ENCODE peak calls at places on chromosomes 4 and X, in five cellular contexts. H is PC-3, N is uterus, K is lower leg skin, O is astrocyte of the spinal cord. V is an unnamed sample.

GRCh38 chr4:125346616-125347015 is 31.9 kb downstream of the FAT4 start:
- DNase-seq in H (no peak), N (no peak), K (no peak), O (no peak), V (no peak)

GRCh38 chr4:182809417-182810102 is 107.6 kb downstream of the DCTD start:
- DNase-seq in H (peak), N (no peak), K (no peak), O (no peak), V (no peak)

GRCh38 chr4:26076000-26076587 is 162.1 kb downstream of the SMIM20 start:
- DNase-seq in H (peak), N (no peak), K (peak), O (peak), V (peak)

GRCh38 chrX:13151806-13152510 is 107.5 kb upstream of the FAM9C start:
- DNase-seq in H (no peak), N (no peak), K (no peak), O (peak), V (no peak)

GRCh38 chr4:158020734-158021346 is 152.0 kb downstream of the GASK1B start:
- DNase-seq in H (peak), N (peak), K (no peak), O (peak), V (peak)

GRCh38 chr4:140924761-140925392 is 168.7 kb upstream of the TBC1D9 start:
- DNase-seq in H (no peak), N (no peak), K (no peak), O (no peak), V (no peak)

GRCh38 chrX:48939417-48940228 is 17.8 kb downstream of the OTUD5 start:
- DNase-seq in H (no peak), N (no peak), K (no peak), O (no peak), V (no peak)

GRCh38 chrX:71111141-71111843 is at the start of gene IL2RG:
- DNase-seq in H (peak), N (no peak), K (no peak), O (no peak), V (no peak)

GRCh38 chr4:89539374-89539773 is 231.8 kb upstream of the GPRIN3 start:
- DNase-seq in H (peak), N (no peak), K (no peak), O (peak), V (peak)

DNA sequence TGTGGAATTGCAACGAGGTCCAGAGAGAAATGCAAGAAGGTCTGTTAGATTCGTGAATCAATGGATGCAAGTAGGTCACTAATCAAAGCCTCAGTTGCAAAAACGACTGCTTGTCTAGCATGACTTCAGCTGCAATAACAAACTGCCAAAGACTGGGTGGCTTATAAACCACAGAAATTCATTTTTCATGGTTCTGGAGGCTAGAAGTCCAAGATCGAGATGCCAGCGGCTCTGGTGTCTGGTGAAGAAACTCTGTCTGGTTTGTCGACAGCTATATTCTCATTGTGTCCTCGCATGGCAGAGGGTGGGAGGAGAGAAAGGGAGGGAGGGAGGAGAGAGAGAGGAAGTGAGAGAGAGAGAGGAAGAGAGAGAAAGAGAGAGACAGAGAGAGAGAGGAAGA is 114.7 kb downstream of the MXRA5 start:
- DNase-seq in H (no peak), N (no peak), K (no peak), O (peak), V (no peak)
- TF ChIP-seq CTCF in H (no peak), N (no peak), K (no peak), O (no peak), V (no peak)

GRCh38 chrX:53795583-53795982 is 109.1 kb upstream of the HUWE1 start:
- DNase-seq in H (no peak), N (no peak), K (no peak), O (no peak), V (peak)
- H3K4me3 ChIP-seq in H (no peak), N (no peak), K (no peak), O (no peak), V (no peak)

DNA sequence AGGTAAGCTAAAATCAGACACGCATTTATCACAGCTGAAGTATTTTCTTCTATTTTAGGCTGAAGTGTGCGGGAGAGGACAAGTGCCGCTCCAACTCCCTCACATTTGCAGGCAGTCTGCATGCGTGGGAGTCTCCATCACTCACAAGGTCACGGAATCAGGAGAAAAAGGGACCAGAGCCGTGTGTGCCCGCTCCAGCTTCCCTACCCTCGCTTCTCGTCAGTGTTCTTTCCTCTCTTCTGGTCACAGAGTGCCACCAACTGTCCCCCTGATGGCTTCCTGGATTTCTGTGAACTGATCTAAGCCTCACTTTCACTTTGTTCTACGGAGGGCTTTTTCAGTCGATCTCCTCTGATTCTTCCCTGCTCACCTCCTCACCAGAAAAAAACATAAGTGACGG is 407.3 kb upstream of the AADAT start:
- DNase-seq in H (peak), N (no peak), K (no peak), O (no peak), V (no peak)
- TF ChIP-seq CTCF in H (no peak), N (no peak), K (no peak), O (no peak), V (no peak)

DNA sequence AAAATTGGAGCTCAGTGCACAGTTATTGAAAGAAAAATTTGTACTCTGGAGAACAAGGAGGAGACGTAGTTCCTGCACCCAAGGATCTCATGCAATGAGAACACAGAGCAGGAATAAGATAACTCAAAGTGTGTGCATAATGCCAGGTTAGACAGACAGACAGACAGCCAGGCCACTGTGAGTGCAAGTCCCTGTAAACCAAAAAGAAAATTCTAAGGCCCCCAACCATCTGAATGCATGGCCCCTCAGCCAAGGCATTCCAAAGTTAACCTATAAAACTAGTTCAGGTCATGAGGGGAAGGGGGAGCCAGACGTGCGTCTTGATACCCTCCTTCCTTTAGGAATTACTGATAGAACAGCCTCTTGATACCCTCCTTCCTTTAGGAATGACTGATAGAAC is 94.5 kb upstream of the ENPP6 start:
- DNase-seq in H (no peak), N (no peak), K (no peak), O (no peak), V (no peak)
- H3K4me3 ChIP-seq in H (no peak), N (no peak), K (no peak), O (no peak), V (no peak)

GRCh38 chrX:122739770-122740169 is 444.3 kb upstream of the GRIA3 start:
- DNase-seq in H (no peak), N (no peak), K (no peak), O (no peak), V (no peak)
- TF ChIP-seq CTCF in H (no peak), N (no peak), K (no peak), O (no peak), V (peak)

GRCh38 chr4:13815231-13815630 is 187.7 kb upstream of the BOD1L1 start:
- DNase-seq in H (no peak), N (no peak), K (no peak), O (no peak), V (no peak)

GRCh38 chr4:13821522-13821921 is 194.0 kb upstream of the BOD1L1 start:
- DNase-seq in H (peak), N (no peak), K (no peak), O (no peak), V (no peak)

GRCh38 chr4:13816472-13816871 is 188.9 kb upstream of the BOD1L1 start:
- DNase-seq in H (no peak), N (no peak), K (no peak), O (no peak), V (no peak)
- H3K4me3 ChIP-seq in H (no peak), N (no peak), K (no peak), O (no peak), V (no peak)

GRCh38 chr4:16270654-16271328 is 44.5 kb upstream of the TAPT1 start:
- DNase-seq in H (peak), N (no peak), K (no peak), O (no peak), V (no peak)
- TF ChIP-seq CTCF in H (peak), N (no peak), K (no peak), O (peak), V (peak)

GRCh38 chrX:132025085-132025484 is 2.0 kb downstream of the STK26 start:
- DNase-seq in H (peak), N (no peak), K (no peak), O (no peak), V (no peak)
- H3K4me3 ChIP-seq in H (peak), N (peak), K (no peak), O (no peak), V (no peak)

V was measured in foreskin fibroblast.